ENCODE peak calls at places on chromosomes 16 and 17, in nine cellular contexts. L, N, O, B, Z, H, J, G and P are unnamed samples.

GRCh38 chr16:58272855-58273254 is 22.0 kb downstream of the PRSS54 start:
- DNase-seq in H (no peak), G (no peak), Z (no peak), L (no peak), B (no peak), O (no peak), J (no peak), N (no peak), P (no peak)

GRCh38 chr17:72467841-72468653 is 347.2 kb downstream of the SOX9 start:
- DNase-seq in N (no peak), J (no peak), G (peak; percentile 96), Z (no peak), H (no peak), L (peak; percentile 46), O (peak; percentile 31), B (no peak), P (no peak)

GRCh38 chr16:14301150-14302030 is 230.3 kb downstream of the MRTFB start:
- DNase-seq in O (peak; percentile 55), G (peak; percentile 23), L (peak; percentile 30), H (no peak), J (peak; percentile 69), Z (no peak), N (no peak), B (no peak), P (no peak)

GRCh38 chr16:31880322-31880979 is 6.8 kb downstream of the ZNF267 start:
- DNase-seq in H (no peak), B (no peak), J (no peak), N (no peak), G (peak; percentile 73), L (peak; percentile 69), Z (no peak), O (no peak), P (no peak)

GRCh38 chr16:47213761-47214440 is 70.2 kb upstream of the NETO2 start:
- DNase-seq in B (no peak), J (no peak), L (no peak), G (peak; percentile 68), N (no peak), Z (no peak), O (no peak), H (no peak), P (no peak)

GRCh38 chr16:11499295-11500089 is 87.2 kb downstream of the LITAF start:
- DNase-seq in J (no peak), H (no peak), N (no peak), G (peak; percentile 54), Z (no peak), L (no peak), B (no peak), O (peak; percentile 23), P (no peak)

GRCh38 chr16:24936151-24936550 is 79.0 kb downstream of the ARHGAP17 start:
- DNase-seq in Z (no peak), G (no peak), O (no peak), J (no peak), L (no peak), B (no peak), N (no peak), H (no peak), P (no peak)

GRCh38 chr16:66262253-66263167 is 104.0 kb upstream of the CDH5 start:
- DNase-seq in H (no peak), G (no peak), J (no peak), O (no peak), B (no peak), Z (no peak), N (no peak), L (peak; percentile 46), P (no peak)

GRCh38 chr16:65644821-65645220 is 523.0 kb upstream of the CDH11 start:
- DNase-seq in J (no peak), L (no peak), O (no peak), N (no peak), H (no peak), Z (no peak), B (no peak), G (no peak), P (no peak)

GRCh38 chr17:75589919-75590303 is 2.3 kb downstream of the MYO15B start:
- DNase-seq in Z (no peak), G (no peak), J (peak; percentile 67), H (no peak), B (peak; percentile 23), N (no peak), O (no peak), L (peak; percentile 36), P (no peak)

GRCh38 chr17:19457046-19457445 is 46.0 kb downstream of the RNF112 start:
- DNase-seq in N (no peak), J (no peak), L (no peak), B (no peak), H (no peak), O (no peak), G (no peak), Z (no peak), P (no peak)

GRCh38 chr17:62933986-62934385 is 32.0 kb upstream of the TANC2 start:
- DNase-seq in L (no peak), O (peak; percentile 14), G (no peak), B (no peak), H (no peak), N (no peak), Z (no peak), J (no peak), P (no peak)

GRCh38 chr17:35460354-35460851 is 11.8 kb upstream of the SLFN13 start:
- DNase-seq in N (no peak), H (peak; percentile 18), Z (peak; percentile 45), B (peak; percentile 69), G (peak; percentile 23), O (no peak), L (peak; percentile 42), J (peak; percentile 90), P (peak; percentile 39)

GRCh38 chr16:71540-72341 is 690 bp downstream of the RHBDF1 start:
- DNase-seq in Z (peak; percentile 84), H (no peak), J (peak; percentile 81), B (no peak), O (no peak), G (peak; percentile 87), L (peak; percentile 81), N (peak; percentile 24), P (no peak)

GRCh38 chr17:31510273-31511175 is 119.0 kb downstream of the RAB11FIP4 start:
- DNase-seq in H (no peak), J (no peak), G (no peak), N (no peak), L (no peak), Z (no peak), O (no peak), B (no peak), P (no peak)

GRCh38 chr16:74321356-74321755 is 24.7 kb downstream of the PSMD7 start:
- DNase-seq in J (no peak), O (no peak), N (no peak), L (no peak), G (no peak), Z (no peak), H (no peak), B (no peak), P (no peak)

GRCh38 chr17:1714488-1714979 is 4.4 kb upstream of the TLCD2 start:
- DNase-seq in G (peak; percentile 80), N (peak; percentile 44), H (no peak), L (peak; percentile 99), O (no peak), J (peak; percentile 98), B (no peak), Z (peak; percentile 82), P (peak; percentile 86)

GRCh38 chr17:35256629-35257028 is 13.8 kb downstream of the SLFN5 start:
- DNase-seq in O (peak; percentile 42), J (no peak), L (no peak), H (no peak), Z (no peak), N (no peak), G (no peak), B (peak; percentile 72), P (no peak)

GRCh38 chr17:34781571-34782108 is 179.6 kb downstream of the CCT6B start:
- DNase-seq in H (no peak), J (no peak), G (peak; percentile 4), B (no peak), L (peak; percentile 83), O (peak; percentile 61), Z (no peak), N (peak; percentile 10), P (no peak)

GRCh38 chr16:58515871-58516767 is 802 bp downstream of the SETD6 start:
- DNase-seq in J (peak; percentile 80), O (no peak), N (no peak), Z (no peak), L (peak; percentile 36), G (peak; percentile 38), B (no peak), H (no peak), P (no peak)

GRCh38 chr17:8056976-8057625 is 18.2 kb downstream of the ALOX15B start:
- DNase-seq in O (no peak), L (no peak), N (no peak), B (no peak), G (no peak), H (no peak), J (peak; percentile 63), Z (no peak), P (no peak)

GRCh38 chr16:29809850-29810698 is 1.9 kb upstream of the PRRT2 start:
- DNase-seq in H (no peak), O (peak; percentile 30), Z (no peak), J (peak; percentile 65), B (no peak), G (no peak), L (no peak), N (no peak), P (no peak)

GRCh38 chr16:1283996-1284592 is 25.3 kb upstream of the UBE2I start:
- DNase-seq in G (no peak), N (no peak), H (no peak), Z (no peak), L (no peak), J (no peak), B (no peak), O (no peak), P (no peak)

GRCh38 chr16:89422905-89423630 is 67.3 kb downstream of the ANKRD11 start:
- DNase-seq in O (no peak), G (peak; percentile 45), H (no peak), J (no peak), L (peak; percentile 64), N (no peak), Z (no peak), B (no peak), P (no peak)

GRCh38 chr16:87319011-87319410 is 1.8 kb upstream of the C16orf95 start:
- DNase-seq in Z (no peak), N (no peak), H (no peak), G (no peak), J (no peak), O (no peak), L (no peak), B (no peak), P (no peak)

GRCh38 chr17:77924757-77925336 is 33.7 kb upstream of the TNRC6C start:
- DNase-seq in N (no peak), H (no peak), B (no peak), O (peak; percentile 33), J (no peak), G (no peak), L (peak; percentile 36), Z (peak; percentile 71), P (no peak)

GRCh38 chr17:14211778-14212177 is 24.9 kb downstream of the CDRT15 start:
- DNase-seq in J (peak; percentile 72), Z (no peak), G (no peak), B (no peak), L (peak; percentile 26), O (no peak), N (no peak), H (no peak), P (no peak)